ENCODE peak calls at places on chromosomes 2 and 18, in eight cellular contexts. T is adrenal gland, Z is OCI-LY7, I is astrocyte of the spinal cord, V is astrocyte, U is SK-N-SH, S is BE2C, A is AG09309. B is an unnamed sample.

GRCh38 chr18:44537521-44537920 is 143.2 kb upstream of the SETBP1 start:
- DNase-seq in T (no peak), Z (no peak), I (peak), V (peak), U (peak), S (peak), A (peak), B (peak)

GRCh38 chr2:43210467-43211303 is 15.7 kb downstream of the ZFP36L2 start:
- DNase-seq in T (no peak), Z (no peak), I (peak), V (no peak), U (no peak), S (no peak), A (peak), B (peak)

GRCh38 chr18:9734189-9734588 is 26.1 kb downstream of the RAB31 start:
- DNase-seq in T (no peak), Z (no peak), I (no peak), V (no peak), U (no peak), S (no peak), A (no peak), B (peak)

GRCh38 chr2:200302940-200303727 is 3.4 kb upstream of the SPATS2L start:
- DNase-seq in T (no peak), Z (peak), I (peak), V (peak), U (no peak), S (no peak), A (no peak), B (peak)

GRCh38 chr2:178523596-178524134 is 43.4 kb downstream of the PLEKHA3 start:
- DNase-seq in T (no peak), Z (no peak), I (no peak), V (no peak), U (peak), S (no peak), A (no peak), B (peak)

GRCh38 chr2:168565112-168565511 is 109.0 kb downstream of the CERS6 start:
- DNase-seq in T (no peak), Z (no peak), I (peak), V (peak), U (no peak), S (no peak), A (no peak), B (peak)

GRCh38 chr2:186457908-186458307 is 28.2 kb upstream of the ZC3H15 start:
- DNase-seq in T (no peak), Z (no peak), I (no peak), V (peak), U (no peak), S (no peak), A (no peak), B (no peak)

GRCh38 chr18:334575-335132 is 66.8 kb upstream of the THOC1 start:
- DNase-seq in T (no peak), Z (no peak), I (no peak), V (no peak), U (no peak), S (no peak), A (no peak), B (no peak)

GRCh38 chr2:237614151-237614720 is 13.2 kb upstream of the LRRFIP1 start:
- DNase-seq in T (no peak), Z (no peak), I (no peak), V (peak), U (no peak), S (no peak), A (no peak), B (no peak)

GRCh38 chr2:1607236-1607920 is 136.9 kb downstream of the PXDN start:
- DNase-seq in T (no peak), Z (no peak), I (no peak), V (no peak), U (peak), S (no peak), A (no peak), B (no peak)

GRCh38 chr2:95530734-95531133 is 46.2 kb upstream of the TRIM43B start:
- DNase-seq in T (no peak), Z (no peak), I (peak), V (peak), U (no peak), S (no peak), A (peak), B (peak)

GRCh38 chr2:170680172-170680913 is 34.8 kb upstream of the SP5 start:
- DNase-seq in T (no peak), Z (no peak), I (no peak), V (no peak), U (no peak), S (no peak), A (no peak), B (no peak)

GRCh38 chr2:43458002-43458628 is 137.7 kb downstream of the THADA start:
- DNase-seq in T (no peak), Z (no peak), I (peak), V (peak), U (no peak), S (no peak), A (peak), B (peak)

GRCh38 chr2:28447943-28448737 is 47.7 kb upstream of the PLB1 start:
- DNase-seq in T (no peak), Z (no peak), I (peak), V (peak), U (no peak), S (no peak), A (peak), B (peak)

GRCh38 chr18:48918660-48919415 is 31.9 kb downstream of the SMAD7 start:
- DNase-seq in T (no peak), Z (peak), I (no peak), V (no peak), U (no peak), S (no peak), A (no peak), B (no peak)

GRCh38 chr18:37572736-37573135 is 7.1 kb upstream of the CELF4 start:
- DNase-seq in T (no peak), Z (no peak), I (no peak), V (no peak), U (no peak), S (no peak), A (no peak), B (no peak)

GRCh38 chr2:45895477-45895876 is 244.0 kb downstream of the PRKCE start:
- DNase-seq in T (no peak), Z (no peak), I (peak), V (peak), U (no peak), S (no peak), A (no peak), B (no peak)

GRCh38 chr2:98750593-98751282 is 19.8 kb upstream of the MGAT4A start:
- DNase-seq in T (no peak), Z (no peak), I (no peak), V (no peak), U (no peak), S (no peak), A (no peak), B (no peak)

GRCh38 chr18:63492851-63493250 is 16.1 kb downstream of the SERPINB5 start:
- DNase-seq in T (no peak), Z (no peak), I (no peak), V (no peak), U (no peak), S (no peak), A (no peak), B (no peak)

GRCh38 chr2:143481231-143481613 is 352.0 kb downstream of the ARHGAP15 start:
- DNase-seq in T (no peak), Z (no peak), I (no peak), V (no peak), U (no peak), S (no peak), A (no peak), B (no peak)

GRCh38 chr2:29786361-29786760 is 135.0 kb downstream of the ALK start:
- DNase-seq in T (no peak), Z (no peak), I (no peak), V (no peak), U (no peak), S (no peak), A (no peak), B (peak)

GRCh38 chr2:1660656-1661650 is 83.4 kb downstream of the PXDN start:
- DNase-seq in T (no peak), Z (no peak), I (no peak), V (no peak), U (no peak), S (no peak), A (no peak), B (no peak)

GRCh38 chr2:168851674-168852320 is 38.4 kb downstream of the SPC25 start:
- DNase-seq in T (peak), Z (no peak), I (peak), V (peak), U (no peak), S (peak), A (peak), B (peak)

GRCh38 chr2:218957685-218958084 is 1.8 kb upstream of the CDK5R2 start:
- DNase-seq in T (no peak), Z (no peak), I (no peak), V (no peak), U (no peak), S (no peak), A (no peak), B (no peak)

GRCh38 chr2:1649871-1650473 is 94.3 kb downstream of the PXDN start:
- DNase-seq in T (no peak), Z (no peak), I (no peak), V (no peak), U (no peak), S (no peak), A (no peak), B (no peak)

GRCh38 chr18:77001979-77002378 is 130.6 kb downstream of the MBP start:
- DNase-seq in T (no peak), Z (no peak), I (no peak), V (no peak), U (no peak), S (no peak), A (no peak), B (no peak)

GRCh38 chr2:189179607-189179979 is at the start of gene COL5A2:
- DNase-seq in T (peak), Z (no peak), I (peak), V (peak), U (no peak), S (no peak), A (peak), B (peak)

GRCh38 chr2:46909153-46909552 is 6.5 kb downstream of the MCFD2 start:
- DNase-seq in T (no peak), Z (no peak), I (no peak), V (no peak), U (no peak), S (no peak), A (no peak), B (no peak)

GRCh38 chr2:44170337-44170736 is 1.7 kb downstream of the PPM1B start:
- DNase-seq in T (no peak), Z (peak), I (peak), V (peak), U (no peak), S (no peak), A (peak), B (peak)

GRCh38 chr2:42722328-42723190 is 41.4 kb downstream of the OXER1 start:
- DNase-seq in T (peak), Z (no peak), I (peak), V (peak), U (no peak), S (no peak), A (peak), B (peak)

GRCh38 chr2:40554665-40555294 is 102.9 kb upstream of the SLC8A1 start:
- DNase-seq in T (peak), Z (peak), I (peak), V (peak), U (peak), S (peak), A (no peak), B (peak)

GRCh38 chr18:67035026-67035425 is 431.1 kb upstream of the CDH19 start:
- DNase-seq in T (no peak), Z (no peak), I (no peak), V (no peak), U (no peak), S (no peak), A (no peak), B (peak)

GRCh38 chr18:79950440-79951341 is 762 bp downstream of the SLC66A2 start:
- DNase-seq in T (peak), Z (peak), I (no peak), V (no peak), U (peak), S (peak), A (no peak), B (peak)

GRCh38 chr2:146532748-146533147 is 1312.1 kb upstream of the ACVR2A start:
- DNase-seq in T (no peak), Z (no peak), I (no peak), V (no peak), U (no peak), S (no peak), A (no peak), B (no peak)

GRCh38 chr2:3620834-3621233 is 25.9 kb downstream of the COLEC11 start:
- DNase-seq in T (no peak), Z (no peak), I (no peak), V (peak), U (no peak), S (no peak), A (no peak), B (peak)

GRCh38 chr2:144441711-144442141 is 78.2 kb downstream of the ZEB2 start:
- DNase-seq in T (no peak), Z (no peak), I (no peak), V (no peak), U (no peak), S (no peak), A (no peak), B (no peak)

GRCh38 chr2:41947701-41948396 is 100.0 kb upstream of the PKDCC start:
- DNase-seq in T (no peak), Z (no peak), I (no peak), V (no peak), U (peak), S (peak), A (no peak), B (no peak)

GRCh38 chr18:50982802-50983179 is 15.0 kb downstream of the ELAC1 start:
- DNase-seq in T (no peak), Z (no peak), I (peak), V (no peak), U (no peak), S (no peak), A (no peak), B (no peak)
- TF ChIP-seq CTCF in T (no peak), Z (peak), I (no peak), V (no peak), U (peak), S (peak), A (peak), B (no peak)

DNA sequence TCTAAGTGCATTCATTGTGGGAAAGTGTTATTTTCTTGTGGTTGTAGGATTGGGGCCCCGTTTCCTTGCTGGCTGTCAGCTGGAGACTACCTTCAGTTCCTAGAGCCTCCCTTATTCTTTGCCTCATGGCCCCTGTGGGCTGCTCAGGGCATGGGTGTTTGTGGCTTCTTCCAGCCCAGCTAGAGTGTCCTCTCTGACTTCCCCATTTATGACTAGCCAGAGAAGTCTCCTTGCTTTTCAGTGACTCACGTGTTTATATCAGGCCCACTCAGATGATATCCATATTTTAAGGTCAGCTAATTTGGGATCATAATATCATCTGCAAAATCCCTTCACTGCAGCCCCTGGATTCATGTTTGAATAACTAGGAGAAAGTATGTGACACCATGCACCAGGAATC is 62.8 kb downstream of the DTNA start:
- DNase-seq in T (no peak), Z (no peak), I (peak), V (peak), U (no peak), S (no peak), A (no peak), B (no peak)
- H3K4me3 ChIP-seq in T (no peak), Z (no peak), I (no peak), V (peak), U (no peak), S (no peak), A (no peak), B (no peak)

GRCh38 chr2:30877833-30878232 is 70.6 kb upstream of the CAPN13 start:
- DNase-seq in T (no peak), Z (no peak), I (no peak), V (no peak), U (no peak), S (no peak), A (no peak), B (peak)

GRCh38 chr2:30883822-30884221 is 76.6 kb upstream of the CAPN13 start:
- DNase-seq in T (no peak), Z (no peak), I (no peak), V (no peak), U (no peak), S (no peak), A (no peak), B (no peak)

GRCh38 chr2:30886101-30886500 is 78.9 kb upstream of the CAPN13 start:
- DNase-seq in T (no peak), Z (no peak), I (no peak), V (no peak), U (no peak), S (no peak), A (no peak), B (peak)

GRCh38 chr2:30880516-30880915 is 73.3 kb upstream of the CAPN13 start:
- DNase-seq in T (no peak), Z (no peak), I (no peak), V (no peak), U (no peak), S (no peak), A (no peak), B (no peak)

DNA sequence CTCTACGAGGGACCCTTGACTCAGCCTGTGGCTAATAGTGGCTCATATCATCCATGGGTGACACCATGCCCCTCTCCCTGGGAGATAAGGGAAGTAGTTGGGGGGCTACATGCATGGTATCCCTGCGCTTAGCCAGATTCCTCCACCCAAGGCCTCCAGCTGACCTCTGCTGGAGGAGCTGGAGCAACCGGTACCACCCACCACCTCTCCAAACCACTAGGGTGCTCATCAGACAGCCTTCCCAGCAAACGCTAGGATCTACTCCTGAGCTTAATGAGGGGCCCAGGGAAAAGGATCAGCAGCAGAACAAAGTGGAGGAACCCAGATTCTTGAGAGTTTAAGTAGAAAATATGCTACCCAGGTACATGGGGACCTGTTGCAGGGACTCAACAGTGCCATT is 75.9 kb upstream of the CAPN13 start:
- DNase-seq in T (no peak), Z (no peak), I (no peak), V (no peak), U (no peak), S (no peak), A (no peak), B (no peak)
- TF ChIP-seq CTCF in T (no peak), Z (no peak), I (no peak), V (no peak), U (no peak), S (no peak), A (no peak), B (no peak)

GRCh38 chr2:97741251-97741650 is 27.9 kb downstream of the ZAP70 start:
- DNase-seq in T (no peak), Z (no peak), I (no peak), V (no peak), U (no peak), S (no peak), A (no peak), B (no peak)
- H3K4me3 ChIP-seq in T (no peak), Z (no peak), I (no peak), V (no peak), U (no peak), S (no peak), A (no peak), B (no peak)

GRCh38 chr2:6214471-6214870 is 522.3 kb downstream of the SOX11 start:
- DNase-seq in T (no peak), Z (peak), I (no peak), V (no peak), U (no peak), S (no peak), A (no peak), B (no peak)
- TF ChIP-seq CTCF in T (no peak), Z (peak), I (no peak), V (no peak), U (no peak), S (no peak), A (no peak), B (peak)

GRCh38 chr2:233119806-233120205 is 59.7 kb downstream of the INPP5D start:
- DNase-seq in T (no peak), Z (no peak), I (no peak), V (no peak), U (no peak), S (no peak), A (no peak), B (no peak)

GRCh38 chr2:233117811-233118480 is 57.8 kb downstream of the INPP5D start:
- DNase-seq in T (no peak), Z (no peak), I (no peak), V (no peak), U (no peak), S (no peak), A (no peak), B (no peak)

GRCh38 chr2:233117351-233117750 is 57.2 kb downstream of the INPP5D start:
- DNase-seq in T (no peak), Z (no peak), I (no peak), V (no peak), U (no peak), S (no peak), A (no peak), B (no peak)

GRCh38 chr2:233119123-233119522 is 59.0 kb downstream of the INPP5D start:
- DNase-seq in T (no peak), Z (no peak), I (no peak), V (no peak), U (no peak), S (no peak), A (no peak), B (no peak)

GRCh38 chr2:233118601-233119000 is 58.5 kb downstream of the INPP5D start:
- DNase-seq in T (no peak), Z (no peak), I (no peak), V (no peak), U (no peak), S (no peak), A (no peak), B (no peak)
- H3K4me3 ChIP-seq in T (no peak), Z (no peak), I (no peak), V (no peak), U (no peak), S (no peak), A (no peak), B (no peak)

DNA sequence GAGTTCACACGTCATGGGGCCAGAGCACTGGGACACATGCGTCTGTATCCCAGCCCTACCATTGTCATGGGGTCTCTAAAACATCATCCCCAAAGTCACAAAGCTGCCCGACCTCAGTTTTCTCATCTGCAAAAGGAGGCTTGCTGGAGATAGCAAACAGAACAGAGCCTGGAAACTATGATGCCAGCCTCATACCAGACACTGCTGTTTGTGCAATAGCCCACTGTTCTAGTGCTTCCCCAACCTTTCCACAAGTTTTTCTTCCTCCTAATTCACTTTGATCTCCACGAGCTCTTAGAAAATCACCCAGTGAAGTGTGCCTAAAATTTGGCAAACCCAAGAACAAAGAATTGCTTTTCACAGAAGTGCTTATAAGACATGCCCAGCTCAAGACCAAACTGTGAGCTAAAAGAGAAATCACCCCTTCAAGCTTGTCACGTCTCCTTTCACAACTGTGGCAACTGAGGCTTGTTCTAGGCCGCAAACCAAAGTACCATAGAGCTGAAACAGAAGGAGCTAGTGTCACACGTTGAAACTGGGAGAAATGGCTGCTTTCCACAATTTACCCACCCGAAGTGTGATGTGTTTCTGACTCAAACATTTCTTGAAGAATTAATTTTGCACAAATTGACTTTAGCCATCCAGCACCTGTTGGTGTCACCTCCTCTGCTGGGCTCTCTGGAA is 162.7 kb upstream of the ID2 start:
- DNase-seq in T (no peak), Z (no peak), I (no peak), V (no peak), U (no peak), S (no peak), A (no peak), B (no peak)
- TF ChIP-seq CTCF in T (no peak), Z (no peak), I (no peak), V (no peak), U (no peak), S (no peak), A (no peak), B (no peak)

B was measured in epithelial cell of esophagus.